ENCODE peak calls at places on chromosomes 2 and 18, in eight cellular contexts. X, W, G, L, A, R, C and O are unnamed samples.

GRCh38 chr2:142130111-142131015 is 453 bp downstream of the LRP1B start:
- DNase-seq in X (peak), W (peak), G (peak), L (no peak), A (peak), R (no peak), C (no peak), O (peak)

GRCh38 chr2:41902892-41903291 is 144.9 kb upstream of the PKDCC start:
- DNase-seq in X (no peak), W (no peak), G (no peak), L (no peak), A (no peak), R (no peak), C (no peak), O (no peak)

GRCh38 chr2:203796278-203796677 is 71.3 kb upstream of the CTLA4 start:
- DNase-seq in X (no peak), W (no peak), G (no peak), L (peak), A (no peak), R (no peak), C (no peak), O (no peak)

GRCh38 chr18:79641722-79642497 is 37.7 kb upstream of the CTDP1 start:
- DNase-seq in X (no peak), W (no peak), G (no peak), L (no peak), A (no peak), R (no peak), C (no peak), O (no peak)

GRCh38 chr2:25842155-25842554 is 36.1 kb downstream of the ASXL2 start:
- DNase-seq in X (no peak), W (no peak), G (no peak), L (no peak), A (no peak), R (no peak), C (no peak), O (no peak)

GRCh38 chr2:1837022-1837421 is 92.7 kb upstream of the PXDN start:
- DNase-seq in X (no peak), W (no peak), G (no peak), L (no peak), A (no peak), R (no peak), C (no peak), O (peak)

GRCh38 chr2:164015328-164016123 is 279.7 kb upstream of the FIGN start:
- DNase-seq in X (no peak), W (peak), G (peak), L (no peak), A (peak), R (no peak), C (peak), O (no peak)

GRCh38 chr2:191478754-191479679 is 198.9 kb upstream of the NABP1 start:
- DNase-seq in X (peak), W (peak), G (peak), L (no peak), A (peak), R (no peak), C (no peak), O (peak)

GRCh38 chr2:227155395-227155794 is 8.6 kb downstream of the COL4A4 start:
- DNase-seq in X (no peak), W (no peak), G (no peak), L (no peak), A (peak), R (no peak), C (no peak), O (no peak)
- TF ChIP-seq CTCF in X (no peak), W (no peak), G (no peak), L (no peak), A (no peak), R (no peak), C (no peak), O (no peak)

DNA sequence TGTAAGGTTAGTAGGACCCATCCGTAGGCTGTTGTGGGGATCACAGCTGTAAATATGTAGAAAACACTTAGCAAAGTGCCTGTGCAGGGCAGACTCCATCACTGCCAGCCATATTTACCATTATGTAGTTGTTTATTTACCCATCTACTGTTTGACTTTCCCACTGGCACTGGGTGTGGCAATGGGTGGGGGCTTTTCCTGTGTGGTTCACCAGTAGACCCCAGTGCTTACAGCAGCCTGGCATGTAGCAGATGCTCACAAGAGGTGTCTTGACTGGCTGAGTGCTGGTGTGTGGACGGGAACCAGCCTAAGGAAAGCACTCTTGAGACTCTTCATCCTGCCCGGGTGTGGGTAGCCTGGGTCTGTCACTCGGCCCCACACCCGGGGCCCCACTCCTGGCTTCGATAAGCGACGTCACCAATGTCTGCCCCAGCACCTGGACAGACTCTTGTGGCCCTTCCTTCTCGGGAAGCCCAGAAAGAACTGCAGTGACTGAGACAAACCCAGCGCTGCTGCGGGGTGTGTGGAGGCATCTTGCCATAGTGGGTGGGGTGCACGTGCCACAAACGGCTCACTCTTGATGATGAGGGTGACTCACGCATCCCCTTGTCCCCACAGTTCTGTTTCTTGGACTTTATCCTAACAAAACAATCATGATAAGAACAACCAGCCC is 78.3 kb downstream of the HDAC4 start:
- DNase-seq in X (peak), W (no peak), G (peak), L (no peak), A (peak), R (peak), C (no peak), O (peak)
- H3K4me3 ChIP-seq in X (no peak), W (no peak), G (no peak), L (no peak), A (no peak), R (no peak), C (no peak), O (no peak)

GRCh38 chr18:59743561-59743960 is 46.3 kb upstream of the CCBE1 start:
- DNase-seq in X (no peak), W (no peak), G (peak), L (no peak), A (peak), R (no peak), C (no peak), O (peak)
- TF ChIP-seq CTCF in X (no peak), W (no peak), G (no peak), L (no peak), A (no peak), R (no peak), C (no peak), O (no peak)

DNA sequence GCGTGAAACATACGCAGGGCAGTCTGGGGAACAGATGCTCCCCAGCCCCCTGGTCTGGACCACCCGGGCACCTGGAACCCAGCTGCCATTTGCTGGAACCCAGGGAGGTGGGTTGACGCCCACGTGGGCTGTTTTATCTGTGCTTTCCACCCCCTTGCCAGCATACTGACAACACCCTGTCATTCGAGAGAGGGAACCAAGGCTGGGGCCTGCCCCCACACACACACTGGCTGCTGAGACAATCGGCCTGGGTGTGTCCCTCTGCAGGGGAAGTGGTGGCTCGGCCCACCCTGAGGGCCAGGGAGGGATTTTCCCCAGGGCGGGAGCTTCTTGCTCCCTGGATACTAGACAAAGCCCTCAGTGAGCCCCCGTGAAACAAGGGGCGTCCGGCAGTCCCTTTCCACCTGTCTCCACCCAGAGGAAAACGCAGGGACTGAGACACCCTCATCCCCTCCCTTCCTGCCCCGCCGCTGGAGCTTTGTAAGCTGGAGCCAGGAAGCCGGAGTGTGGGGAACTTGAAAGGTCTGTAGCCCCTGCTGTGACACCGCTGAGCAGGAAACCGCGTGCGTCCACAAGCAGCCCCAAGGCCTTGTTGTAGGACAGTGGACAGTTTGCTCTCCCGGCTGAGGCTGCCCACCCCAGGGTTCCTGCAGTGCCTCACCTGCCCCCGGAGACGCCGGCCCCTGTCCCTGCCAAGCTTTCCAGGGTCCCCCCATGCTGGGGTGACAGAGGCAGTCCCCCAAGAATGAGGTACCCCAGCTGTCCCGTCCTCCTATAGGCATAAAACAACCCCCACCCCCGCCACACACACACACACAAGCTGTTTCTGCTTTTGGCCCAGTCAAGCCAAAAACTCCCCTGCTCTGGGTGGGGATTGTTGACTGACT is 14.1 kb upstream of the KLF11 start:
- DNase-seq in X (peak), W (no peak), G (no peak), L (no peak), A (no peak), R (no peak), C (no peak), O (peak)
- H3K4me3 ChIP-seq in X (no peak), W (no peak), G (no peak), L (no peak), A (no peak), R (no peak), C (no peak), O (no peak)

GRCh38 chr18:5955861-5956260 is 60.5 kb upstream of the TMEM200C start:
- DNase-seq in X (no peak), W (no peak), G (no peak), L (no peak), A (no peak), R (no peak), C (no peak), O (no peak)

DNA sequence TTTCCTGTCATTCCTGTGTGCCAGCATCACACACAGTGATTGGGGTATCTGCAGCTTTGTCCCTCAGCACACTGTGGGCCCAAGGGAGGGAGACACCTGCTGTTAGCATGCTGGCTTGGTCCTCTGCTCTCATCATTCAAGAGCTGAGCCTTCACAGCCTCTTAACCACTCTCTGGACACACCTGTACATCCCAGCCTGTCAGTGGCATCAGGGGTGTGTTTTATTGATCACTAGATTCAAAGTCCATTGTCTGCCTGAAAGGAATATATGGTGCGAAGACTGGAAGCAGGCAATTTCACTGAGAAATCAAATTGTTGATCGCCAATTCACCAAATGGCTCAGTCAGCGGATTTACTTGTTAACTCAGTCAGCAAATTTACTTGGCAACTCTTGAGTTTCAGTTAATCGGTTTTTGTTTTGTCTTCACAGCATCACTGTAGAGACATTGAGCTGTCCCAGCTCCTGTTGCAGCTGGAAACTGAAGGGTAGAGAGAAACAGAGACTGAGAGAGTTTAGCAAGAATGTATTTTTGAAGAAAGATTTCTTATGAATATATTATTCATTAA is 56.3 kb upstream of the TMEM200C start:
- DNase-seq in X (no peak), W (no peak), G (no peak), L (no peak), A (no peak), R (no peak), C (no peak), O (no peak)
- TF ChIP-seq CTCF in X (no peak), W (no peak), G (no peak), L (no peak), A (no peak), R (no peak), C (no peak), O (no peak)

GRCh38 chr2:222299926-222300724 is 1.3 kb upstream of the PAX3 start:
- DNase-seq in X (no peak), W (no peak), G (no peak), L (no peak), A (no peak), R (no peak), C (no peak), O (no peak)

GRCh38 chr2:222302178-222303018 is 3.6 kb upstream of the PAX3 start:
- DNase-seq in X (no peak), W (no peak), G (no peak), L (no peak), A (no peak), R (no peak), C (no peak), O (no peak)

GRCh38 chr2:222301296-222301997 is 2.6 kb upstream of the PAX3 start:
- DNase-seq in X (no peak), W (no peak), G (no peak), L (no peak), A (no peak), R (no peak), C (no peak), O (no peak)

GRCh38 chr2:222298311-222299150 is at the start of gene PAX3:
- DNase-seq in X (no peak), W (peak), G (no peak), L (no peak), A (peak), R (no peak), C (no peak), O (no peak)

GRCh38 chr2:222300725-222301295 is 2.0 kb upstream of the PAX3 start:
- DNase-seq in X (no peak), W (no peak), G (no peak), L (no peak), A (no peak), R (no peak), C (no peak), O (no peak)
- H3K4me3 ChIP-seq in X (no peak), W (peak), G (no peak), L (no peak), A (no peak), R (no peak), C (no peak), O (no peak)

GRCh38 chr2:151668737-151669136 is 65.5 kb downstream of the NEB start:
- DNase-seq in X (no peak), W (no peak), G (no peak), L (no peak), A (no peak), R (no peak), C (no peak), O (no peak)
- TF ChIP-seq CTCF in X (no peak), W (no peak), G (no peak), L (peak), A (no peak), R (no peak), C (no peak), O (no peak)

GRCh38 chr2:96207778-96208143 is 866 bp downstream of the STARD7 start:
- DNase-seq in X (no peak), W (no peak), G (no peak), L (peak), A (no peak), R (no peak), C (no peak), O (no peak)

GRCh38 chr2:96207073-96207777 is 1.4 kb downstream of the STARD7 start:
- DNase-seq in X (no peak), W (no peak), G (no peak), L (peak), A (no peak), R (no peak), C (no peak), O (no peak)

GRCh38 chr2:96204836-96205235 is 3.8 kb downstream of the STARD7 start:
- DNase-seq in X (no peak), W (no peak), G (no peak), L (no peak), A (no peak), R (no peak), C (no peak), O (no peak)

GRCh38 chr2:96205238-96205637 is 3.4 kb downstream of the STARD7 start:
- DNase-seq in X (no peak), W (no peak), G (peak), L (no peak), A (peak), R (no peak), C (no peak), O (no peak)

GRCh38 chr2:96205888-96206287 is 2.7 kb downstream of the STARD7 start:
- DNase-seq in X (no peak), W (no peak), G (peak), L (no peak), A (peak), R (no peak), C (no peak), O (peak)
- H3K4me3 ChIP-seq in X (no peak), W (no peak), G (peak), L (peak), A (peak), R (peak), C (no peak), O (peak)

DNA sequence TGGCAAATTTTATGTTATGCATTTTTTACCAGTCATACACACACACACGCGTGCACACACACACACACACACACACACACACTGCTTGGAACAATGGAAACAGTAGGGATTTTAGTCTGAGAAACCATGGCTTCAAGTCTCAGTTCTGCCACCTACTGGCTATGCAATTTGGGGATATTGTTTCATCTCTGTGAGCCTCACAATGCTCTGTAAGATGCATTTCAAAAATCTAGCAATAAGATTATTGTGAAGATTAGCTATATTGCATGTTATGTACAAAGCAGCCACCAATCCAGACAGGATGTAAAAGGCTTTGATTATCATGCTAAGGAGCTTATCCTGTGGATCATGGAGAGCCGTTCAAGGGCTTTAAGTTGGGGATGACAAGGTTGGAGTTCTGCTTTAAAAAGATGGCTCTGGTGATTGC is 401.4 kb downstream of the NBAS start:
- DNase-seq in X (peak), W (peak), G (peak), L (peak), A (peak), R (peak), C (no peak), O (peak)
- TF ChIP-seq CTCF in X (no peak), W (peak), G (peak), L (peak), A (peak), R (peak), C (peak), O (peak)

GRCh38 chr2:60891175-60891574 is 9.8 kb downstream of the REL start:
- DNase-seq in X (no peak), W (no peak), G (no peak), L (no peak), A (no peak), R (no peak), C (no peak), O (no peak)

GRCh38 chr2:60885683-60886082 is 4.3 kb downstream of the REL start:
- DNase-seq in X (no peak), W (no peak), G (no peak), L (no peak), A (no peak), R (no peak), C (no peak), O (no peak)

GRCh38 chr2:60888853-60889252 is 7.5 kb downstream of the REL start:
- DNase-seq in X (no peak), W (no peak), G (no peak), L (no peak), A (no peak), R (no peak), C (no peak), O (no peak)

GRCh38 chr2:60886962-60887361 is 5.6 kb downstream of the REL start:
- DNase-seq in X (no peak), W (no peak), G (peak), L (no peak), A (no peak), R (no peak), C (no peak), O (no peak)

GRCh38 chr2:60890393-60890707 is 9.0 kb downstream of the REL start:
- DNase-seq in X (no peak), W (no peak), G (no peak), L (no peak), A (no peak), R (no peak), C (no peak), O (no peak)
- H3K4me3 ChIP-seq in X (no peak), W (no peak), G (no peak), L (no peak), A (no peak), R (no peak), C (no peak), O (no peak)